ENCODE peak calls at places on chromosomes 6 and 20, in ten cellular contexts. S, N, G, B, D, V, Z, K, H and L are unnamed samples.

GRCh38 chr6:26130581-26131247 is 43.5 kb downstream of the HFE start:
- DNase-seq in S (no peak), N (no peak), G (no peak), B (no peak), D (no peak), V (no peak), Z (no peak), K (no peak), H (no peak), L (no peak)

GRCh38 chr6:53302678-53303360 is 45.9 kb downstream of the ELOVL5 start:
- DNase-seq in S (no peak), N (peak), G (no peak), B (no peak), D (peak), V (no peak), Z (no peak), K (no peak), H (no peak), L (no peak)

GRCh38 chr20:43409041-43409913 is 48.4 kb upstream of the SRSF6 start:
- DNase-seq in S (no peak), N (peak), G (no peak), B (peak), D (peak), V (peak), Z (no peak), K (no peak), H (no peak), L (no peak)

GRCh38 chr6:26006086-26006939 is 43.7 kb downstream of the TRIM38 start:
- DNase-seq in S (no peak), N (no peak), G (no peak), B (no peak), D (no peak), V (no peak), Z (no peak), K (no peak), H (no peak), L (no peak)

GRCh38 chr6:134111062-134111677 is 58.7 kb upstream of the SLC2A12 start:
- DNase-seq in S (no peak), N (peak), G (no peak), B (peak), D (peak), V (peak), Z (no peak), K (peak), H (peak), L (no peak)

GRCh38 chr6:33112148-33112547 is 36.4 kb downstream of the HLA-DPB1 start:
- DNase-seq in S (no peak), N (peak), G (no peak), B (peak), D (peak), V (no peak), Z (no peak), K (peak), H (no peak), L (peak)

GRCh38 chr6:54307412-54308036 is 717 bp upstream of the TINAG start:
- DNase-seq in S (no peak), N (no peak), G (no peak), B (no peak), D (no peak), V (no peak), Z (no peak), K (no peak), H (no peak), L (no peak)

GRCh38 chr6:144536079-144536478 is 250.9 kb downstream of the UTRN start:
- DNase-seq in S (no peak), N (no peak), G (no peak), B (no peak), D (no peak), V (no peak), Z (no peak), K (no peak), H (no peak), L (no peak)

GRCh38 chr6:43334466-43335095 is 26.0 kb upstream of the CRIP3 start:
- DNase-seq in S (no peak), N (peak), G (no peak), B (peak), D (peak), V (peak), Z (no peak), K (no peak), H (peak), L (no peak)

GRCh38 chr6:18845891-18846290 is 458.7 kb downstream of the RNF144B start:
- DNase-seq in S (no peak), N (no peak), G (no peak), B (no peak), D (no peak), V (no peak), Z (no peak), K (no peak), H (no peak), L (no peak)

GRCh38 chr6:154425034-154425433 is 68.4 kb upstream of the IPCEF1 start:
- DNase-seq in S (no peak), N (no peak), G (no peak), B (no peak), D (no peak), V (no peak), Z (no peak), K (no peak), H (no peak), L (no peak)

GRCh38 chr6:71197770-71198169 is 90.8 kb upstream of the OGFRL1 start:
- DNase-seq in S (no peak), N (peak), G (no peak), B (no peak), D (peak), V (no peak), Z (no peak), K (no peak), H (no peak), L (no peak)

GRCh38 chr20:61636531-61637116 is 384.6 kb downstream of the CDH4 start:
- DNase-seq in S (no peak), N (no peak), G (no peak), B (no peak), D (no peak), V (no peak), Z (no peak), K (no peak), H (no peak), L (no peak)

DNA sequence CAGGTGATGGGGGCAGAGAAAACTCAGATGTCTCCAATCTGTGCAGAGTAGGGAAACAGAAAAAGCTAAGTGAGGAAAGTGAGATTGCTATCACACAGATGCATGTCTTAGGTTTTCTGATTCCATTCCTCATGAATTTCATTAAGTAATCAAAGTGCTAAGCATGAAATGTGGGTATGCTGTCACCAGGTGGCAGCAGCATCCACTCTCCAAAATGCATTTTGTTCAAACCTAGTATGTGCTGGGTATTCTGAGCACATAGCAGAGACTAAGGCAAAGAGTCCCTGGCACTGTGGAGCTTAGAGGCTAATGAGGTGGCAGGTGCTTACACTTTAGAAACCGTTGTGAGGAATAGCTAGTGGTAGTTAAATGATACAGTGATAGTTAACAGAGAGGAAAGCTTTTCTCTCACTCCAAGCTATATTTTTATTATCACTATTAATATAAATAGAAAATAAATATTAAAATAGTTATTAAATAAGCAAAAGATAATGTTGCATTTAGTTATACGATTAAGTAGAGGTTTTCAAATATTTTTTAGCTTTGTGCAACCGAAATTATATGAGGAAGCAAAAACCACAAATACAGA is 179.5 kb downstream of the CDH26 start:
- DNase-seq in S (no peak), N (no peak), G (no peak), B (peak), D (no peak), V (peak), Z (no peak), K (no peak), H (peak), L (no peak)
- TF ChIP-seq CTCF in S (peak), N (peak), G (peak), B (no peak), D (peak), V (peak), Z (peak), K (no peak), H (peak), L (peak)

GRCh38 chr6:28809947-28810654 is 113.7 kb downstream of the TRIM27 start:
- DNase-seq in S (no peak), N (no peak), G (no peak), B (no peak), D (peak), V (peak), Z (no peak), K (no peak), H (no peak), L (no peak)
- TF ChIP-seq CTCF in S (no peak), N (no peak), G (no peak), B (no peak), D (peak), V (no peak), Z (peak), K (no peak), H (no peak), L (peak)

DNA sequence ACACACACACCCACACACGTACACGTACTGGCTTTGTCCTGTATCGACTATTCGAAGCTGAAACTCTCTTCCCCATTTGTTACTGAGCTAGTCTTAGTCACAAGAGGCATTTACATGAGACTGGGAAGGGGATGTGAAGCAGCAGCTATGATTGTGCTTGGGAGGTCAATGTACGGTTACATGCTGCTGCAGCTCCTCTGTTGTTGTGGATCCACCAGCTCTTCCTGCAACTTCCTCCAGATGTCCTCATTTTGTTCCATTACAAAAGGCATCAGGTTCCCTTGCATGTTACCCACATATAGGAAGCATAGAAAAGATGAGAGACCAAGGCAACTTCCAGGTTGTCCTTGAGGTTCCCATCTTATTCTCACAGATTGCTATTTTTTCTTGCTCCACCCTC is 612.4 kb upstream of the IMPG1 start:
- DNase-seq in S (no peak), N (no peak), G (no peak), B (no peak), D (peak), V (no peak), Z (no peak), K (no peak), H (no peak), L (no peak)
- TF ChIP-seq CTCF in S (no peak), N (no peak), G (no peak), B (no peak), D (peak), V (no peak), Z (peak), K (no peak), H (no peak), L (no peak)

GRCh38 chr6:158558415-158559306 is 1.2 kb upstream of the TMEM181 start:
- DNase-seq in S (no peak), N (no peak), G (no peak), B (no peak), D (no peak), V (no peak), Z (no peak), K (no peak), H (no peak), L (no peak)

GRCh38 chr6:158559338-158559894 is 475 bp upstream of the TMEM181 start:
- DNase-seq in S (no peak), N (no peak), G (no peak), B (no peak), D (no peak), V (no peak), Z (no peak), K (no peak), H (no peak), L (no peak)

GRCh38 chr6:158561247-158561884 is 1.5 kb downstream of the TMEM181 start:
- DNase-seq in S (no peak), N (no peak), G (no peak), B (no peak), D (no peak), V (no peak), Z (no peak), K (no peak), H (no peak), L (no peak)

GRCh38 chr6:158560787-158561246 is 926 bp downstream of the TMEM181 start:
- DNase-seq in S (no peak), N (peak), G (no peak), B (no peak), D (peak), V (peak), Z (no peak), K (no peak), H (no peak), L (no peak)

DNA sequence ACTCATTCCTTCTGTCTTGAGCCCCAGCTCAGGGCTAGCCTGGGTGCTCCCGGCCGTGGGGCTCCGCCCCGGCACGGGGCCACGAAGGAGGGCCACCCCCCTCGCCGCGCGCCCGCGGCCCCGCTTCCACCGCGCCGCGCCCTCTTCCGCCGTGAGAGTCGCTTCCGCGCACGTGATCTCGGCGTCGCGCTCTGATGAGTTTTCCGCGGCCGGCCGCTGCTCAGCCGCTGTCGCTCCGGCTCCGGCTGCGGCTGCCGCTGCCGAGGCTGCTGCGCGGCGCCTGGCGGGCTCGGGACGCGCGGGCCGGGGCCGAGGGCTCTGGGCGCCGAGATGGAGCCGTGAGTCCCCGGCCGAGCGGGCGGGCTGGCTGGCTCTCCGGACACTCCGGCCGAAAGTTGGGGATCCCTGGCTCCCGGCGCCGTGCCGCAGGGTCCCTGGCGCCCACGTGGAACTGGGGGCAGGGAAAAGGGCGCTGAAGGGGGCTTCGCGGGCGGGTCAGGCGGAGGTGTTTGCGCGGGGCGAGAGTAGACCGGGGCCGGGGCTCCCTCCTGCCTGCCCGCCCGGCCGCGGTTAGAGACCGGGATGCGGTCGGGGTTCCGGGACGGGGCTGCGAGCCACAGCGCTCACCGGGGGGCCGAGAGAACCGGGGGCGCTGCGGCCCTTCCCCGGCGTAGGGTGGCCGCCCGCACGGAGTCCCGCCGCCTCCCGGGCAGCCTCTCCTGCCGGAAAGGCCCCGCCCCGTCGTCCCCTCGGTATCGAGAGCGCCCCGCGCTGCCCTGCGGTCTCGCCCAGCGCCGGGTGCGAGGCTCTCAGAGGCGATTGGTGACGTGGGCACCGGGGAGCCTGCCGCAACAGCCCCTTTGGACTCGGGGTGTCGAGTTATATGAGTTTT is at the start of gene TMEM181:
- DNase-seq in S (peak), N (peak), G (peak), B (peak), D (peak), V (peak), Z (no peak), K (peak), H (peak), L (peak)
- TF ChIP-seq CTCF in S (no peak), N (no peak), G (no peak), B (no peak), D (no peak), V (no peak), Z (peak), K (no peak), H (no peak), L (no peak)